ENCODE peak calls at places on chromosomes 13 and 19, in seven cellular contexts. O is A549, W is suprapubic skin, H is right lobe of liver, C is body of pancreas, G is tibial nerve, S is HCT116. X is an unnamed sample. For H3K4me1, the result is how much of the 10 kb centered on the place peaks cover.

GRCh38 chr13:21014666-21015170 is 46.7 kb downstream of the LATS2 start:
- DNase-seq in C (no peak), G (no peak), O (peak), W (no peak), H (peak), S (no peak), X (peak)

GRCh38 chr19:52028027-52028779 is at the start of gene ZNF614:
- DNase-seq in S (peak), C (peak), H (peak), O (peak), G (peak), W (peak), X (peak)

GRCh38 chr19:41870401-41870873 is 6.6 kb upstream of the CD79A start:
- DNase-seq in S (no peak), W (no peak), C (no peak), H (no peak), G (no peak), O (peak), X (no peak)

GRCh38 chr19:43430142-43430710 is 15.5 kb downstream of the TEX101 start:
- DNase-seq in S (no peak), G (no peak), W (no peak), C (no peak), O (no peak), H (no peak), X (no peak)

GRCh38 chr19:11226716-11227166 is 12.7 kb upstream of the ANGPTL8 start:
- DNase-seq in G (no peak), H (no peak), O (no peak), W (no peak), S (no peak), C (no peak), X (no peak)

GRCh38 chr19:56253737-56254136 is 18.8 kb upstream of the EDDM13 start:
- DNase-seq in S (peak), C (no peak), O (peak), W (no peak), H (no peak), G (no peak), X (no peak)

GRCh38 chr13:111040821-111041220 is 74.3 kb upstream of the ARHGEF7 start:
- DNase-seq in C (no peak), W (no peak), S (no peak), O (no peak), H (no peak), G (no peak), X (no peak)

GRCh38 chr13:78326608-78327007 is 276.7 kb downstream of the POU4F1 start:
- DNase-seq in W (no peak), H (no peak), C (no peak), O (no peak), S (no peak), G (no peak), X (no peak)

GRCh38 chr19:3367572-3368440 is 1.4 kb downstream of the NFIC start:
- DNase-seq in O (no peak), G (no peak), C (no peak), S (no peak), W (no peak), H (peak), X (no peak)

GRCh38 chr19:34057155-34057554 is 115.1 kb upstream of the LSM14A start:
- DNase-seq in S (no peak), H (no peak), W (no peak), G (no peak), O (no peak), C (no peak), X (no peak)

GRCh38 chr19:2720777-2721569 is at the start of gene DIRAS1:
- DNase-seq in C (no peak), O (no peak), H (no peak), S (no peak), G (no peak), W (no peak), X (peak)

GRCh38 chr13:113207890-113208423 is 512 bp downstream of the PCID2 start:
- DNase-seq in G (no peak), H (peak), W (no peak), C (peak), S (no peak), O (peak), X (peak)

GRCh38 chr19:34189917-34190425 is 17.7 kb downstream of the LSM14A start:
- DNase-seq in H (no peak), O (no peak), C (no peak), S (no peak), G (no peak), W (no peak), X (no peak)

GRCh38 chr19:50458396-50459066 is 17.8 kb upstream of the EMC10 start:
- DNase-seq in G (no peak), W (no peak), H (no peak), S (no peak), O (no peak), C (no peak), X (no peak)

GRCh38 chr13:99425485-99426341 is 75.6 kb upstream of the TM9SF2 start:
- DNase-seq in S (no peak), O (no peak), C (no peak), W (peak), G (no peak), H (no peak), X (no peak)

GRCh38 chr13:106714271-106714670 is 146.3 kb upstream of the ARGLU1 start:
- DNase-seq in O (no peak), H (no peak), S (no peak), W (no peak), C (no peak), G (no peak), X (no peak)

GRCh38 chr19:32570081-32570785 is 10.8 kb upstream of the PDCD5 start:
- DNase-seq in C (peak), S (peak), G (no peak), O (peak), W (no peak), H (no peak), X (peak)

GRCh38 chr19:4083677-4084546 is 17.2 kb upstream of the ZBTB7A start:
- DNase-seq in O (no peak), C (no peak), W (no peak), S (no peak), G (no peak), H (no peak), X (peak)

GRCh38 chr19:49488863-49489537 is 1.6 kb downstream of the RPL13A start:
- DNase-seq in S (no peak), O (no peak), H (no peak), G (no peak), C (no peak), W (no peak), X (no peak)

GRCh38 chr13:42239644-42240043 is 32.3 kb upstream of the AKAP11 start:
- DNase-seq in C (no peak), O (peak), H (no peak), S (no peak), W (no peak), G (no peak), X (no peak)

GRCh38 chr13:33179463-33179862 is 106.1 kb downstream of the STARD13 start:
- DNase-seq in H (no peak), O (no peak), C (no peak), S (no peak), G (no peak), W (no peak), X (no peak)

GRCh38 chr19:52533901-52534300 is 6.4 kb downstream of the ZNF808 start:
- DNase-seq in G (no peak), S (no peak), C (no peak), W (no peak), O (no peak), H (no peak), X (peak)

GRCh38 chr19:47240996-47241918 is 10.3 kb upstream of the BBC3 start:
- DNase-seq in S (peak), C (peak), H (no peak), O (peak), G (no peak), W (no peak), X (peak)

GRCh38 chr13:114144606-114145244 is 12.3 kb upstream of the RASA3 start:
- DNase-seq in C (no peak), G (peak), W (no peak), H (peak), O (no peak), S (no peak), X (no peak)

GRCh38 chr13:20192470-20193141 is at the start of gene GJB2:
- DNase-seq in H (peak), G (no peak), W (no peak), S (no peak), O (no peak), C (no peak), X (no peak)

GRCh38 chr13:112893570-112894422 is 75.2 kb upstream of the MCF2L start:
- DNase-seq in O (no peak), S (no peak), G (no peak), W (no peak), C (peak), H (peak), X (peak)

GRCh38 chr19:48544856-48545750 is 6.9 kb upstream of the SULT2B1 start:
- DNase-seq in S (no peak), C (no peak), W (no peak), G (no peak), O (no peak), H (no peak), X (no peak)

GRCh38 chr19:33344210-33344609 is 29.3 kb upstream of the CEBPG start:
- DNase-seq in W (no peak), H (no peak), C (no peak), S (no peak), O (no peak), G (no peak), X (peak)

GRCh38 chr19:7109678-7110289 is 40.3 kb downstream of the ZNF557 start:
- DNase-seq in G (no peak), O (no peak), C (no peak), S (no peak), H (no peak), W (no peak), X (no peak)

GRCh38 chr19:43625918-43626579 is 6.6 kb upstream of the ZNF428 start:
- DNase-seq in W (no peak), S (no peak), O (peak), C (no peak), H (no peak), G (no peak), X (no peak)

GRCh38 chr19:10270616-10271394 is at the start of gene ICAM1:
- DNase-seq in O (no peak), C (peak), W (peak), S (no peak), G (peak), H (peak), X (peak)

GRCh38 chr19:18444513-18444912 is 6.6 kb upstream of the ISYNA1 start:
- DNase-seq in W (no peak), O (no peak), C (no peak), G (no peak), H (no peak), S (no peak), X (no peak)

GRCh38 chr13:77480071-77480470 is 55.4 kb upstream of the SCEL start:
- DNase-seq in O (no peak), G (no peak), H (no peak), S (no peak), C (no peak), W (no peak), X (no peak)

DNA sequence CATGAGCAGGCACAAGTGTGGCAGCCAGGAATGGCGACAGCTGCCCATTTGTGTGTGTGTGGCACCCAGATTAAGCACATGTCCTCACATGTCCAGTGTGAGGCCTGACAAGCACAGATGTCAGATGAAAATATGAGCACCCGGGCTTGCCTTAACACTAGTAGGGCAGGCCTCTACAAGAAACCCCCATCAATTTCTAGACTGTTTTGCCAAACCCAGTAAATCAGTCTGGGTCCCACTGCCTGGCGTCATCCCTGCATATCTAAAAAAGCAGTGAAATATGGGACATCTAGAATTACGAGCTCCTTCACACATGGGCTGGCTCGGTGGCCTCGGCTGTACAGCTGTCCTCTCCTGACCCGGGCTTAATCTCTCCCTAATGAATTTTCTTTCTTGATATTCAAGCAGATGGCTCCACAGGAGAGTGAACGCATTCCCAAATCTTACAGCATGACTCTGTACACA is 432.7 kb downstream of the FOXO1 start:
- DNase-seq in S (no peak), H (no peak), O (no peak), W (no peak), C (no peak), G (no peak), X (peak)
- H3K27ac ChIP-seq in S (no peak), H (no peak), O (no peak), W (peak), C (no peak), G (peak), X (peak)

DNA sequence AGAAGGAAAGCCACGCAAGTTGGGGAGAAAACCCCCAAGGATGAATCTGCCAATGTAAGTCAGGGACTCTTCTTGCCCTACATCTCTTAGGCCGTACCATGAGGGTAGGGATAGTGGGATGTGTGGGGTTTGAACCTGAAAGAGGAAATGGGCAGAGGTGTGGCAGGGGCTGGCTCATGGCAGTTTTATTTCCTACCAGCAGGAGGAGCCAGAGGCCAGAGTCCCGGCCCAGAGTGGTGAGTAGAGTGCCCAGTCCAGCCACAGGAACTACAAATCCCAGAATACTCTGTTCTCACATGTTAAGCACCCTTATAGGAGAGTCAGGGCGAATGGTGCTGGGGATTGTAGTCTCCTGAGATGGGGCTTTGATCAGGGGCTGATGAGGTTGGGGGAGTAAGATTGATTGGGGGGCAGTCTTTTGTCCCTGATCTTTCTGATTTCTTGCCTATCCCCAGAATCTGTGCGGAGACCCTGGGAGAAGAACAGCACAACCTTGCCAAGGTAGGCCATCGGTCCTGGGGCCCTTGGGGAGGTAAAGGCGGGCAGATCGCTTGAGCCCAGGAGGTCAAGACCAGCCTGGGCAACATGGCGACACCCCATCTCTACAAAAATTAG is 16.5 kb downstream of the VASP start:
- DNase-seq in W (no peak), H (peak), G (no peak), S (peak), O (peak), C (peak), X (peak)
- TF ChIP-seq POLR2A in W (no peak), H (no peak), G (no peak), S (no peak), O (no peak), C (no peak), X (no peak)

DNA sequence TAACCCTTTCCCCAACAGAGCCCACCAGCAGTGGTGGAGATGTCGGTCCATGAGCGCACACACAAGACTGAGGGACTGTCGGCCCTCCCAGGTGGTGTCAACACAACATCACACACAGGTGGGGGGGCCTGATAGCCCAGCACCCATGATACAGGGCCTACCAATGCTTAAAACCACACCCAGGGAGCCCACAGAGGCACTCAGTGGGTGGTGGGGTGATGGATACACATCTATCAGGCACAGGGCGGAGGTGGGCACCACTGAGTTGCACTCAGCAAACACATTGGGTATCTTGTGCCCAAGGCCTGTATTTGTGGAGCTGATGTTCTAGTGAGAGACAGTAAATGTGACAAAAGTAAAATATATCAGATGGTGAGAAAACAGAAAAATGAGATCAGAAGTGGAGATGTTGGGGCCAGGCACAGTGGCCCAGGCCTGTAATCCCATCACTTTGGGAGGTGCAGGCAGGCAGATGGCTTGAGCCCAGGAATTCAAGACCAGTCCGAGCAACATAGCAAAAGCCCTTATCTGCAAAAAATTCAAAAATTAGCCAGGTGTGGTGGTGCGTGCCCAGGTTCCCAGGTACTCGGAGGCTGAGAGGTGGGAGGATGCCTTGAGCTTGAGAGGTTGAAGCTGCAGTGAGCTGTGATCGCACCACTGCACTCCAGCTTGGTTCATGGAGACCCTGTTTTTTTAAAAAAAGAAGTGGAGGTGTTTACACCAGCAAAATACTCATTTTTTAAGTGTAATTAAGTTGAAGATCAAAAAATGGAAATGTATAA is 6.8 kb upstream of the ZFP36 start:
- DNase-seq in W (no peak), S (no peak), O (no peak), G (no peak), H (no peak), C (no peak), X (peak)
- H3K4me1 ChIP-seq in W (half or more), S (half or more), O (half or more), G (under half), H (under half), C (under half), X (under half)

GRCh38 chr19:13095934-13096890 is 6.4 kb downstream of the LYL1 start:
- DNase-seq in G (no peak), W (no peak), C (no peak), H (peak), O (peak), S (no peak), X (no peak)

GRCh38 chr19:13098291-13099072 is 4.2 kb downstream of the LYL1 start:
- DNase-seq in W (no peak), H (no peak), S (no peak), C (no peak), O (no peak), G (no peak), X (peak)

GRCh38 chr19:13096968-13097330 is 5.7 kb downstream of the LYL1 start:
- DNase-seq in W (no peak), C (no peak), O (no peak), G (no peak), S (no peak), H (no peak), X (no peak)

GRCh38 chr19:13099073-13099999 is 3.3 kb downstream of the LYL1 start:
- DNase-seq in C (no peak), H (peak), W (peak), O (no peak), G (no peak), S (no peak), X (peak)

DNA sequence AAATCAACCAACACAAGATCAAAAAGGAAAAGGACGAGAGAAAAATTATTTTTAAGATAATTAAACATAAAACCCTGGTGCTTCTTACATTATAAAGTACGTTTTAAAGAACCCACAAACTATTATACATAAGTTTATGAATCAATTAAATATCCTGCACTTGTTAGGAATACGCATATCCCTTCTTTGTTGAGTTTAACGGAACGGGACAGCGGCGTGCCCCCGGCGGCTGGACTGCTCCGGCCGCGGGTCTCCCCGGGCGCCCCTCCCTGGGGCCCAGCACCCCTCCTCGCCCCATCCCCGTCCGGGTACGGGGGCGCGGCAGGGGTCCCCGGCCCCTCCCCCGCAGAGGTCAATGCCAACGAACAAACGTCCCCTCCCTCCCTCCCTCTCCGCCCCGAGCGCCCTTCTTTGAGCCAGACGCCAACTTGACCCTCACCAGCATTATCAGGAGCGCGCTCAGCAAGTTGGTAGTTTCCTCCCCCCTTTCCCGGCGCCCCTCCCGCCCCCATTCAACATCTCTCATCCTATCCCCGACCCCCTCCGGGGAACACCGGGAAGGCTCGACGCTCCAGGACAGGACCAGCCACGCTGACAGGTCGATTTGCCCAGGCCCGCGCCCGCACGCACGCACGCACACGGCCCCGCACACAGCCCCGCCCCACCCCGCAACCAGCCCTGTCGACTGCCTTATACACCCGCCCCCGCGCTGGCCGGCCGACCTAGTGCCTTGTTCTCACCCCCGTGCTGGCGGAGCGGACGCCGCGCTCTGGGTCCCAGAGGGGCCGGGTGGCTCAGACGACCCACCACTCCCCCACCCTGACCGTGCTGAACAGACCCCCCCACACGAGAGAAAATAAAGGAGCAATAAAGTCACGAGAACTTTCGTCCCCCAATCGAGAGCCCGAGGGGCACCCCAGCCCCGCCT is 5.1 kb downstream of the LYL1 start:
- DNase-seq in O (no peak), H (peak), W (no peak), C (no peak), G (no peak), S (no peak), X (peak)
- H3K27ac ChIP-seq in O (no peak), H (peak), W (peak), C (no peak), G (peak), S (no peak), X (peak)

DNA sequence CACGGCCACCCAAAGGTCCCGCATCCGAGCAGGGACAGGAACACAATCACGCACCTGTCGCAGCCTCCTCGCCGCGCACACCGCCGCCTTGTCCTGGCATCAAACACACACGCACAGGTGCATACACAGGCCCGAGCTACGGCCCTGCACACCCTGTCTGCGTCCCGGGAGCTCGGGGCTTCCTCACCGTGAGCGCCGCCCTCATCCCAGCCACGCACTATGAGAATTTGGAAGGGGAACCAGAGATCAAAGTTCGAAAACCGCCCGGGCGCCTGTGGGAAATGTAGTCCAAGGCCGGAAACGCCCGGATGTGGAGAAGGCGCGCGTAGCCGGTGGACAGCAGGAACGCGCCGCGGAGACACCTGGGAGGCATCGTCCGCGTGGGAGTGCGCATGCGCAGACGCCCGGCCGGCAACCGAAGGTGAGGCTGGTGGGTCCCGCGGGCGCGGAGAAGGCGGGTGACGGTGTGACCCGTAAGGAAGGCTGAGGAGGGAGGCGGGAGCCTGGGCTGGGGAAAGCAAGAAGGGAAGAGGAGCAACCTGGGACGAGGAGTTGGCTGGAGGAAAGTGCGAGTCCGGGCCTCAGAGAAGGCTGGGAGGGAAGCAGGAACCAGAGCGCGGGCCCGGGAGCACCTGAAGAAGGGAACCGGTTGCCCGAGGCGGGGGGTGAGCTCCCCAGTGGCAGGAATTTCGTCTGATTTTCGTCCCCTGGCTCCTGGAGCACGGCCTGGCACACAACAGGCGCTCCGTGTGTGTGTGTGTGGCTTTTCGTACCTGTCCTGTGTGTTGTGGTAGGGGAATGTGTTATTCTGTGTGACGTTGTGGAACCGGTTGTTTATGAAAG is at the start of gene ZNF567:
- DNase-seq in H (peak), O (peak), S (peak), G (peak), C (peak), W (peak), X (peak)
- TF ChIP-seq POLR2A in H (peak), O (peak), S (no peak), G (peak), C (peak), W (peak), X (peak)

X was measured in heart left ventricle.